ENCODE peak calls at places on chromosomes 3 and 15, in four cellular contexts. One of them, this sample, is unnamed.

GRCh38 chr3:134797816-134798451 is 2.9 kb downstream of the EPHB1 start:
- DNase-seq in K562: no peak
- DNase-seq in GM12891: no peak
- DNase-seq in GM12878: no peak
- DNase-seq in this sample: no peak

GRCh38 chr15:84669726-84670125 is 11.7 kb upstream of the NMB start:
- DNase-seq in GM12878: no peak
- DNase-seq in GM12891: no peak
- DNase-seq in K562: no peak
- DNase-seq in this sample: no peak

GRCh38 chr3:194518652-194519051 is 31.9 kb upstream of the ATP13A3 start:
- DNase-seq in GM12891: no peak
- DNase-seq in K562: no peak
- DNase-seq in GM12878: no peak
- DNase-seq in this sample: no peak

GRCh38 chr3:12188328-12188648 is 29.6 kb upstream of the TIMP4 start:
- DNase-seq in GM12878: no peak
- DNase-seq in K562: no peak
- DNase-seq in GM12891: no peak
- DNase-seq in this sample: no peak

GRCh38 chr3:25840099-25840498 is 50.2 kb downstream of the OXSM start:
- DNase-seq in GM12878: no peak
- DNase-seq in K562: no peak
- DNase-seq in GM12891: no peak
- DNase-seq in this sample: no peak

GRCh38 chr15:88256261-88257230 is at the start of gene NTRK3:
- DNase-seq in GM12878: no peak
- DNase-seq in K562: no peak
- DNase-seq in GM12891: no peak
- DNase-seq in this sample: peak; percentile 10

GRCh38 chr3:14689247-14689980 is 14.5 kb downstream of the C3orf20 start:
- DNase-seq in GM12878: peak; percentile 52
- DNase-seq in GM12891: no peak
- DNase-seq in K562: no peak
- DNase-seq in this sample: peak; percentile 81

GRCh38 chr3:49410102-49410843 is 1.5 kb downstream of the RHOA start:
- DNase-seq in GM12891: no peak
- DNase-seq in GM12878: no peak
- DNase-seq in K562: no peak
- DNase-seq in this sample: no peak

GRCh38 chr15:101428758-101429157 is 60.7 kb downstream of the PCSK6 start:
- DNase-seq in K562: no peak
- DNase-seq in GM12878: no peak
- DNase-seq in GM12891: no peak
- DNase-seq in this sample: no peak

GRCh38 chr3:54970895-54971294 is 43.0 kb upstream of the LRTM1 start:
- DNase-seq in GM12891: no peak
- DNase-seq in GM12878: no peak
- DNase-seq in K562: no peak
- DNase-seq in this sample: no peak

GRCh38 chr3:188199386-188199785 is 45.4 kb downstream of the LPP start:
- DNase-seq in GM12891: no peak
- DNase-seq in K562: no peak
- DNase-seq in GM12878: no peak
- DNase-seq in this sample: no peak

GRCh38 chr3:21705769-21706168 is 45.2 kb downstream of the ZNF385D start:
- DNase-seq in K562: no peak
- DNase-seq in GM12878: no peak
- DNase-seq in GM12891: no peak
- DNase-seq in this sample: no peak

GRCh38 chr15:34682673-34683072 is 72.1 kb downstream of the GJD2 start:
- DNase-seq in GM12891: no peak
- DNase-seq in GM12878: no peak
- DNase-seq in K562: no peak
- DNase-seq in this sample: no peak

GRCh38 chr3:179801263-179801662 is 148.4 kb downstream of the USP13 start:
- DNase-seq in K562: no peak
- DNase-seq in GM12891: no peak
- DNase-seq in GM12878: no peak
- DNase-seq in this sample: peak; percentile 58

GRCh38 chr15:94456246-94456645 is 224.9 kb downstream of the MCTP2 start:
- DNase-seq in GM12891: no peak
- DNase-seq in K562: no peak
- DNase-seq in GM12878: no peak
- DNase-seq in this sample: no peak

GRCh38 chr15:70323111-70323851 is 225.6 kb upstream of the TLE3 start:
- DNase-seq in GM12878: no peak
- DNase-seq in GM12891: no peak
- DNase-seq in K562: no peak
- DNase-seq in this sample: no peak

GRCh38 chr3:23455084-23455483 is 252.0 kb downstream of the UBE2E2 start:
- DNase-seq in K562: no peak
- DNase-seq in GM12891: no peak
- DNase-seq in GM12878: no peak
- DNase-seq in this sample: peak; percentile 76

GRCh38 chr15:53837263-53837662 is 77.8 kb upstream of the WDR72 start:
- DNase-seq in GM12878: no peak
- DNase-seq in GM12891: no peak
- DNase-seq in K562: no peak
- DNase-seq in this sample: no peak

GRCh38 chr3:143538577-143538981 is 309.7 kb downstream of the SLC9A9 start:
- DNase-seq in K562: no peak
- DNase-seq in GM12878: no peak
- DNase-seq in GM12891: no peak
- DNase-seq in this sample: no peak

GRCh38 chr15:31905054-31905453 is 125.3 kb upstream of the CHRNA7 start:
- DNase-seq in K562: no peak
- DNase-seq in GM12891: no peak
- DNase-seq in GM12878: no peak
- DNase-seq in this sample: no peak

GRCh38 chr3:14502472-14502871 is 37.7 kb downstream of the GRIP2 start:
- DNase-seq in GM12891: no peak
- DNase-seq in GM12878: no peak
- DNase-seq in K562: no peak
- DNase-seq in this sample: no peak

GRCh38 chr3:165768680-165769079 is 68.5 kb downstream of the BCHE start:
- DNase-seq in GM12878: no peak
- DNase-seq in K562: no peak
- DNase-seq in GM12891: no peak
- DNase-seq in this sample: no peak

GRCh38 chr15:75229191-75230015 is 27.7 kb downstream of the C15orf39 start:
- DNase-seq in GM12878: no peak
- DNase-seq in K562: no peak
- DNase-seq in GM12891: peak; percentile 5
- DNase-seq in this sample: no peak

GRCh38 chr3:20073683-20074082 is 33.4 kb downstream of the KAT2B start:
- DNase-seq in K562: no peak
- DNase-seq in GM12878: no peak
- DNase-seq in GM12891: no peak
- DNase-seq in this sample: no peak

GRCh38 chr3:66858656-66859381 is 139.3 kb upstream of the KBTBD8 start:
- DNase-seq in K562: peak; percentile 66
- DNase-seq in GM12891: no peak
- DNase-seq in GM12878: no peak
- DNase-seq in this sample: no peak

GRCh38 chr15:42788725-42789124 is 51.8 kb upstream of the CDAN1 start:
- DNase-seq in GM12878: no peak
- DNase-seq in K562: no peak
- DNase-seq in GM12891: no peak
- DNase-seq in this sample: no peak

GRCh38 chr15:52336530-52336929 is 40.9 kb upstream of the MYO5C start:
- DNase-seq in GM12878: no peak
- DNase-seq in GM12891: no peak
- DNase-seq in K562: peak; percentile 13
- DNase-seq in this sample: no peak

GRCh38 chr3:143239026-143239425 is 119.5 kb downstream of the CHST2 start:
- DNase-seq in GM12878: no peak
- DNase-seq in K562: no peak
- DNase-seq in GM12891: no peak
- DNase-seq in this sample: no peak

GRCh38 chr15:52331490-52332240 is 36.1 kb upstream of the MYO5C start:
- DNase-seq in GM12878: peak; percentile 87
- DNase-seq in GM12891: peak; percentile 21
- DNase-seq in K562: peak; percentile 14
- DNase-seq in this sample: no peak

GRCh38 chr3:60086811-60087210 is 1037.0 kb upstream of the CFAP20DC start:
- DNase-seq in K562: peak; percentile 35
- DNase-seq in GM12891: no peak
- DNase-seq in GM12878: peak; percentile 23
- DNase-seq in this sample: peak; percentile 14

GRCh38 chr15:38398134-38398533 is 55.8 kb upstream of the FAM98B start:
- DNase-seq in K562: no peak
- DNase-seq in GM12891: no peak
- DNase-seq in GM12878: no peak
- DNase-seq in this sample: no peak

GRCh38 chr3:146705205-146705604 is 100.1 kb upstream of the PLSCR5 start:
- DNase-seq in GM12878: no peak
- DNase-seq in GM12891: peak; percentile 0
- DNase-seq in K562: no peak
- DNase-seq in this sample: no peak

GRCh38 chr3:187717572-187717971 is 15.2 kb upstream of the RTP2 start:
- DNase-seq in GM12891: no peak
- DNase-seq in GM12878: no peak
- DNase-seq in K562: no peak
- DNase-seq in this sample: no peak

GRCh38 chr3:195033531-195034091 is 237.3 kb downstream of the XXYLT1 start:
- DNase-seq in K562: no peak
- DNase-seq in GM12878: no peak
- DNase-seq in GM12891: no peak
- DNase-seq in this sample: no peak

GRCh38 chr3:97481416-97481815 is 283.1 kb upstream of the ARL6 start:
- DNase-seq in GM12878: no peak
- DNase-seq in K562: peak; percentile 6
- DNase-seq in GM12891: no peak
- DNase-seq in this sample: no peak

GRCh38 chr3:20878676-20879075 is 692.7 kb upstream of the SGO1 start:
- DNase-seq in GM12878: no peak
- DNase-seq in K562: no peak
- DNase-seq in GM12891: no peak
- DNase-seq in this sample: no peak

DNA sequence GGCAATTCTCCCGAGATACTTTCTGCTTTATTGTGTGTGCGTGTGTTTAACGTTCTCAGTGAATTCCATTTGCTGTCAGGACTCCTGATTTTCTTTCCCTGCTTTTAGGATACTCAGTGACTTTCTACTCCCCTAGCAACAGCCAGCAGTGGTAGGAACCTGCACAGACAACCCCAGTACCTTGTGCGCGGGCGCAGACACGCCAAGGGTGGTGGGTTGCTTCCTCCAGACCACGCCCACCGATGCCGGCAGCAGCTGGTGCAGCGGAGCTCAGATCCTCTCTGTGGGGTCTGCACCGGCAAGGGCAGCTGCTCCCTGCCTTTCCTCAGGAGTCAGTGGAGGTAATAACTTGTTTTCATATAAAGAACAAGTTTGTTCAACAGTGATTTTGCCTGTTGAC is 225.1 kb upstream of the NDN start:
- DNase-seq in GM12891: no peak
- DNase-seq in K562: no peak
- DNase-seq in GM12878: no peak
- DNase-seq in this sample: no peak
- TF ChIP-seq SPI1 in GM12891: no peak
- TF ChIP-seq SPI1 in K562: no peak
- TF ChIP-seq SPI1 in GM12878: no peak
- TF ChIP-seq SPI1 in this sample: no peak

GRCh38 chr15:66071621-66072295 is 181.8 kb downstream of the MEGF11 start:
- DNase-seq in GM12878: no peak
- DNase-seq in GM12891: no peak
- DNase-seq in K562: no peak
- DNase-seq in this sample: no peak

GRCh38 chr15:66069751-66070150 is 183.8 kb downstream of the MEGF11 start:
- DNase-seq in GM12891: no peak
- DNase-seq in K562: no peak
- DNase-seq in GM12878: no peak
- DNase-seq in this sample: no peak

GRCh38 chr15:66071160-66071559 is 182.4 kb downstream of the MEGF11 start:
- DNase-seq in GM12878: no peak
- DNase-seq in GM12891: no peak
- DNase-seq in K562: no peak
- DNase-seq in this sample: no peak

GRCh38 chr15:66068801-66069200 is 184.7 kb downstream of the MEGF11 start:
- DNase-seq in GM12878: no peak
- DNase-seq in K562: no peak
- DNase-seq in GM12891: no peak
- DNase-seq in this sample: no peak

GRCh38 chr15:66070220-66070934 is 183.2 kb downstream of the MEGF11 start:
- DNase-seq in GM12878: no peak
- DNase-seq in GM12891: no peak
- DNase-seq in K562: no peak
- DNase-seq in this sample: no peak
- TF ChIP-seq SPI1 in GM12878: no peak
- TF ChIP-seq SPI1 in GM12891: no peak
- TF ChIP-seq SPI1 in K562: no peak
- TF ChIP-seq SPI1 in this sample: no peak

DNA sequence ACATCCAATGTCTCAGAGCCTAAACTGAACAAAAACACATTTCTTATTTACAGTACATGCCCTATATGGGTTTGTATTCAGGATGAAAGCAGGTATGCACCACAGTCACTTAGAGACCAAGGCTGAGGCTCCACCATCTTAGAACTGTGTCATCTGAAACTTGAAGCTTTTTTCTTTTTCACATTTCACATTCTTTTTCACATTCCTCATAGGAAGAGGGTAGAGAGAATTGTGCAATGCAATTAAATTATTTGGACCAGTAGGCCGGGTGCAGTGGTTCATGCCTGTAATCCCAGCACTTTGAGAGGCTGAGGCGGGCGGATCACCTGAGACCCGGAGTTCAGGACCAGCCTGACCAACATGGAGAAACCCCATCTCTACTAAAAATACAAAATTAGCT is 591.0 kb downstream of the MECOM start:
- DNase-seq in GM12891: no peak
- DNase-seq in K562: no peak
- DNase-seq in GM12878: no peak
- DNase-seq in this sample: no peak
- TF ChIP-seq SPI1 in GM12891: no peak
- TF ChIP-seq SPI1 in K562: no peak
- TF ChIP-seq SPI1 in GM12878: no peak
- TF ChIP-seq SPI1 in this sample: no peak

GRCh38 chr15:68631621-68632051 is 52.8 kb downstream of the CORO2B start:
- DNase-seq in GM12891: no peak
- DNase-seq in GM12878: no peak
- DNase-seq in K562: no peak
- DNase-seq in this sample: no peak
- TF ChIP-seq SPI1 in GM12891: no peak
- TF ChIP-seq SPI1 in GM12878: no peak
- TF ChIP-seq SPI1 in K562: no peak
- TF ChIP-seq SPI1 in this sample: no peak

GRCh38 chr3:42067324-42067723 is 23.8 kb upstream of the TRAK1 start:
- DNase-seq in GM12891: peak; percentile 41
- DNase-seq in K562: no peak
- DNase-seq in GM12878: peak; percentile 86
- DNase-seq in this sample: no peak
- TF ChIP-seq SPI1 in GM12891: peak; percentile 95
- TF ChIP-seq SPI1 in K562: no peak
- TF ChIP-seq SPI1 in GM12878: peak; percentile 95
- TF ChIP-seq SPI1 in this sample: peak; percentile 30

GRCh38 chr15:24835301-24835700 is 119.5 kb upstream of the SNRPN start:
- DNase-seq in K562: no peak
- DNase-seq in GM12891: no peak
- DNase-seq in GM12878: no peak
- DNase-seq in this sample: no peak
- TF ChIP-seq SPI1 in K562: no peak
- TF ChIP-seq SPI1 in GM12891: no peak
- TF ChIP-seq SPI1 in GM12878: no peak
- TF ChIP-seq SPI1 in this sample: no peak

GRCh38 chr15:92624401-92624991 is 31.1 kb downstream of the FAM174B start:
- DNase-seq in GM12878: no peak
- DNase-seq in K562: no peak
- DNase-seq in GM12891: no peak
- DNase-seq in this sample: no peak
- TF ChIP-seq SPI1 in GM12878: no peak
- TF ChIP-seq SPI1 in K562: no peak
- TF ChIP-seq SPI1 in GM12891: no peak
- TF ChIP-seq SPI1 in this sample: no peak